ENCODE peak calls at places on chromosome 17, in six cellular contexts. V is HT-29, R is NT2/D1, B is T-helper 2 cell, U is mucosa of gallbladder, W is Ammon's horn. G is an unnamed sample.

GRCh38 chr17:51528116-51528515 is 267.8 kb downstream of the UTP18 start:
- DNase-seq in V (no peak), R (no peak), B (no peak), U (no peak), W (no peak), G (no peak)

GRCh38 chr17:81008140-81008539 is 16.5 kb downstream of the CHMP6 start:
- DNase-seq in V (no peak), R (no peak), B (no peak), U (no peak), W (no peak), G (no peak)

GRCh38 chr17:77145635-77146632 is 5.2 kb downstream of the SEC14L1 start:
- DNase-seq in V (peak), R (no peak), B (no peak), U (peak), W (peak), G (no peak)

GRCh38 chr17:82444284-82444893 is 6.2 kb downstream of the CYBC1 start:
- DNase-seq in V (no peak), R (no peak), B (no peak), U (no peak), W (no peak), G (no peak)

GRCh38 chr17:17387461-17388362 is 84.5 kb downstream of the NT5M start:
- DNase-seq in V (peak), R (no peak), B (no peak), U (peak), W (no peak), G (peak)

GRCh38 chr17:57502696-57503307 is 242.3 kb downstream of the CCDC182 start:
- DNase-seq in V (no peak), R (no peak), B (no peak), U (no peak), W (no peak), G (no peak)

GRCh38 chr17:19004601-19005441 is at the start of gene FAM83G:
- DNase-seq in V (peak), R (peak), B (peak), U (peak), W (no peak), G (peak)

GRCh38 chr17:69142473-69142802 is 743 bp upstream of the ABCA6 start:
- DNase-seq in V (no peak), R (no peak), B (no peak), U (no peak), W (no peak), G (no peak)

GRCh38 chr17:16529906-16530305 is 37.9 kb upstream of the LRRC75A start:
- DNase-seq in V (no peak), R (no peak), B (no peak), U (no peak), W (no peak), G (no peak)

GRCh38 chr17:43791589-43791988 is 11.4 kb downstream of the CFAP97D1 start:
- DNase-seq in V (peak), R (no peak), B (no peak), U (no peak), W (no peak), G (peak)

GRCh38 chr17:34613064-34614019 is 34.0 kb downstream of the TMEM132E start:
- DNase-seq in V (no peak), R (no peak), B (no peak), U (no peak), W (peak), G (no peak)

GRCh38 chr17:57819273-57819672 is 30.6 kb downstream of the MRPS23 start:
- DNase-seq in V (no peak), R (no peak), B (no peak), U (no peak), W (no peak), G (no peak)

GRCh38 chr17:59846391-59847165 is 46.2 kb downstream of the TUBD1 start:
- DNase-seq in V (peak), R (no peak), B (no peak), U (peak), W (peak), G (peak)

GRCh38 chr17:81340606-81341346 is 45.7 kb upstream of the SLC38A10 start:
- DNase-seq in V (peak), R (no peak), B (no peak), U (no peak), W (no peak), G (no peak)

GRCh38 chr17:83196088-83196765 is 116.8 kb downstream of the METRNL start:
- DNase-seq in V (no peak), R (no peak), B (no peak), U (no peak), W (no peak), G (no peak)

GRCh38 chr17:59963738-59964454 is 644 bp downstream of the RNFT1 start:
- DNase-seq in V (peak), R (no peak), B (peak), U (peak), W (peak), G (peak)

GRCh38 chr17:16040710-16041251 is 41.2 kb downstream of the TTC19 start:
- DNase-seq in V (no peak), R (no peak), B (no peak), U (peak), W (peak), G (no peak)

GRCh38 chr17:1259910-1260389 is 10.3 kb upstream of the BHLHA9 start:
- DNase-seq in V (no peak), R (no peak), B (no peak), U (no peak), W (no peak), G (peak)

GRCh38 chr17:48470388-48471034 is 40.5 kb upstream of the SKAP1 start:
- DNase-seq in V (peak), R (no peak), B (no peak), U (no peak), W (no peak), G (no peak)

GRCh38 chr17:28030386-28030785 is 12.1 kb upstream of the NLK start:
- DNase-seq in V (no peak), R (no peak), B (no peak), U (no peak), W (no peak), G (no peak)

GRCh38 chr17:79075861-79076406 is 1.3 kb downstream of the ENGASE start:
- DNase-seq in V (no peak), R (no peak), B (no peak), U (no peak), W (no peak), G (no peak)

GRCh38 chr17:28916302-28916934 is 13.5 kb upstream of the DHRS13 start:
- DNase-seq in V (peak), R (no peak), B (no peak), U (peak), W (peak), G (no peak)

GRCh38 chr17:44865921-44866320 is 18.2 kb downstream of the HIGD1B start:
- DNase-seq in V (no peak), R (no peak), B (no peak), U (no peak), W (no peak), G (no peak)

GRCh38 chr17:37276475-37276874 is 99.3 kb upstream of the C17orf78 start:
- DNase-seq in V (peak), R (no peak), B (no peak), U (no peak), W (no peak), G (peak)

GRCh38 chr17:80389011-80389995 is 25.7 kb upstream of the ENDOV start:
- DNase-seq in V (no peak), R (no peak), B (no peak), U (no peak), W (no peak), G (no peak)

GRCh38 chr17:4565209-4566141 is 5.1 kb upstream of the GGT6 start:
- DNase-seq in V (peak), R (peak), B (peak), U (peak), W (peak), G (peak)